ENCODE peak calls at places on chromosomes 2 and 18, in four cellular contexts. One of them, this sample, is unnamed. For H3K36me3 and H3K4me1, the result is how much of the 10 kb centered on the place peaks cover.

GRCh38 chr2:6810961-6811360 is 54.7 kb downstream of the CMPK2 start:
- DNase-seq in HCT116: no peak
- DNase-seq in Panc1: no peak
- DNase-seq in HepG2: no peak
- DNase-seq in this sample: no peak

GRCh38 chr2:42590176-42590575 is 21.7 kb downstream of the MTA3 start:
- DNase-seq in HCT116: no peak
- DNase-seq in Panc1: no peak
- DNase-seq in HepG2: no peak
- DNase-seq in this sample: no peak

GRCh38 chr2:240737958-240738357 is 46.3 kb downstream of the AQP12A start:
- DNase-seq in HCT116: no peak
- DNase-seq in Panc1: no peak
- DNase-seq in HepG2: no peak
- DNase-seq in this sample: no peak

GRCh38 chr18:44696892-44697291 is 16.2 kb downstream of the SETBP1 start:
- DNase-seq in HCT116: no peak
- DNase-seq in Panc1: no peak
- DNase-seq in HepG2: no peak
- DNase-seq in this sample: peak

GRCh38 chr2:32532961-32533360 is 94.9 kb upstream of the TTC27 start:
- DNase-seq in HCT116: no peak
- DNase-seq in Panc1: no peak
- DNase-seq in HepG2: no peak
- DNase-seq in this sample: no peak

GRCh38 chr2:231243883-231244282 is 45.5 kb downstream of the ARMC9 start:
- DNase-seq in HCT116: no peak
- DNase-seq in Panc1: no peak
- DNase-seq in HepG2: no peak
- DNase-seq in this sample: no peak

GRCh38 chr2:152609699-152610098 is 107.6 kb downstream of the PRPF40A start:
- DNase-seq in HCT116: no peak
- DNase-seq in Panc1: no peak
- DNase-seq in HepG2: no peak
- DNase-seq in this sample: no peak

GRCh38 chr2:6822394-6822793 is 43.3 kb downstream of the CMPK2 start:
- DNase-seq in HCT116: no peak
- DNase-seq in Panc1: no peak
- DNase-seq in HepG2: no peak
- DNase-seq in this sample: no peak

GRCh38 chr2:135832891-135833290 is 4.1 kb downstream of the LCT start:
- DNase-seq in HCT116: no peak
- DNase-seq in Panc1: no peak
- DNase-seq in HepG2: no peak
- DNase-seq in this sample: no peak

GRCh38 chr2:33903701-33904100 is 304.6 kb upstream of the FAM98A start:
- DNase-seq in HCT116: no peak
- DNase-seq in Panc1: no peak
- DNase-seq in HepG2: no peak
- DNase-seq in this sample: no peak

GRCh38 chr2:107013884-107014283 is 127.9 kb upstream of the ST6GAL2 start:
- DNase-seq in HCT116: no peak
- DNase-seq in Panc1: no peak
- DNase-seq in HepG2: no peak
- DNase-seq in this sample: no peak

GRCh38 chr2:218662827-218663226 is 3.3 kb downstream of the BCS1L start:
- DNase-seq in HCT116: no peak
- DNase-seq in Panc1: no peak
- DNase-seq in HepG2: no peak
- DNase-seq in this sample: no peak

GRCh38 chr2:218663901-218664300 is 4.4 kb downstream of the BCS1L start:
- DNase-seq in HCT116: no peak
- DNase-seq in Panc1: no peak
- DNase-seq in HepG2: no peak
- DNase-seq in this sample: no peak

GRCh38 chr2:218659988-218660358 is 490 bp downstream of the BCS1L start:
- DNase-seq in HCT116: no peak
- DNase-seq in Panc1: no peak
- DNase-seq in HepG2: no peak
- DNase-seq in this sample: no peak

GRCh38 chr2:218664653-218665052 is 5.2 kb downstream of the BCS1L start:
- DNase-seq in HCT116: no peak
- DNase-seq in Panc1: no peak
- DNase-seq in HepG2: no peak
- DNase-seq in this sample: no peak

DNA sequence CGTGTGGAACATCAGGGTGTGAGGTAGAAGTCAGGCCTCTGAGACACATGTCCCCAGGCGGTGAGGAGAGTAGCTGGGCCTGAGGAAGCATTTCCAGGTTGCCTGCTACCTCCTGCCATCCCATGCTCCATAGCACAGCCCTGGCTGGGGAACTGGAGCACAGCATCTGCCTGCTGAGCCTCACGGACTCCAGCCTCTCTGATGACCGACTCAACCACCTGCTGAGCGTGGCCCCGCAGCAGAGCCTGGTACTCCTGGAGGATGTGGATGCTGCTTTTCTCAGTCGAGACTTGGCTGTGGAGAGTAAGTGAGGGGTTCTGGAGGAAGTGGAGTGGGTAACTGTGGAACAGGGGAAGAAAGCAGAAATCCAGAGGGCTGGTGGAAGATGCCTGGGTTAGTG is 2.9 kb downstream of the BCS1L start:
- DNase-seq in HCT116: no peak
- DNase-seq in Panc1: no peak
- DNase-seq in HepG2: no peak
- DNase-seq in this sample: no peak
- H3K36me3 ChIP-seq in HCT116: under half
- H3K36me3 ChIP-seq in Panc1: under half
- H3K36me3 ChIP-seq in HepG2: half or more
- H3K36me3 ChIP-seq in this sample: half or more

DNA sequence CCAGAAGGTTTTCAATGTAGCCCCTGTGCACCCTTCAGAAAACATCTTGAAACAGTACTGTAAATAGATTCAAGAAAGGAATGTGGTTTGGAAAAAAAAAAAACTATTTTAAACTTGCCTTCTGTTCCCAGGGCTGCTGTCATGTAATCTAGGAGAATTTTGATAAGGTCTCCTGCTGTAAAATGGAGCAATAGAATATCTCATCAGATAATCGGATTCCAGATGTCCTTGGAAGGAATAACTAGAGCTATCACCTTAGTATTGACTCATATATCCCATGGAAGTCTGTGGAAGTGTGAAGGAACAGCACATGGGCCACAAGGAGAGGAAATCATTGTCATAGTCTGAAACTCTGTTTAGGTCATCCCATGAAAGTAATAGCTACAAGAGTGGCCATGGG is 58.5 kb upstream of the B3GNT2 start:
- DNase-seq in HCT116: no peak
- DNase-seq in Panc1: no peak
- DNase-seq in HepG2: no peak
- DNase-seq in this sample: no peak
- H3K4me1 ChIP-seq in HCT116: under half
- H3K4me1 ChIP-seq in Panc1: under half
- H3K4me1 ChIP-seq in HepG2: under half
- H3K4me1 ChIP-seq in this sample: under half

DNA sequence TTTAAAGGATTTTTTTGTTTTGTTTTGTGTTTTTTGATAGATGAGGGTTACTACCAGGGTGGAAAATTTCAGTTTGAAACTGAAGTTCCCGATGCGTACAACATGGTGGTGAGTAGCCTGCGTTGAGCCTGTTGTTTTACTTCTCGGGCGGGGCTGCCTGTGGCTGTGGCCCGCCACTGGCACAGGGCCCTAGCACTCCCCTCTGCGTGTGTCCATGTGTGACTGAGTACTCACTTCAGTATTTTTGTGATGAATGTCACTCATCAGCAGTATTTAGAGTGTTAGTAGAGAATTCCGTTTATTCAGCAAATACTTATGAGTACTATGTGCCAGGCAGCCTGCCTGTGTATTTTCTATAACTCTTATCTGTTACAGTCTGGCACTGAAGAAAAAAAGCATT is 44.3 kb upstream of the SCLY start:
- DNase-seq in HCT116: no peak
- DNase-seq in Panc1: no peak
- DNase-seq in HepG2: no peak
- DNase-seq in this sample: no peak
- TF ChIP-seq TCF7L2 in HCT116: no peak
- TF ChIP-seq TCF7L2 in Panc1: no peak
- TF ChIP-seq TCF7L2 in HepG2: no peak
- TF ChIP-seq TCF7L2 in this sample: no peak

GRCh38 chr2:165938237-165938636 is 15.3 kb downstream of the TTC21B start:
- DNase-seq in HCT116: no peak
- DNase-seq in Panc1: no peak
- DNase-seq in HepG2: no peak
- DNase-seq in this sample: no peak
- H3K36me3 ChIP-seq in HCT116: under half
- H3K36me3 ChIP-seq in Panc1: under half
- H3K36me3 ChIP-seq in HepG2: half or more
- H3K36me3 ChIP-seq in this sample: half or more

This sample was measured in K562.